ENCODE peak calls at places on chromosome 10, in ten cellular contexts. E is substantia nigra; U is ascending aorta; D is HTR-8/SVneo; R is progenitor cell of endocrine pancreas; H is activated CD8-positive, alpha-beta memory T cell treated with anti-CD3 and anti-CD28 coated beads, Interleukin-2, amount 10 ng/mL, durations not matched to agents 7 days and 5 days; B is stimulated activated CD4-positive, alpha-beta T cell treated with anti-CD3 and anti-CD28 coated beads, Interleukin-4, amount 100 ng/mL, for 4 hours; O is amniotic stem cell; I is neural progenitor cell; G is Calu3. L is an unnamed sample.

GRCh38 chr10:46543379-46544014 is 13.0 kb downstream of the GPRIN2 start:
- DNase-seq in E (no peak), U (no peak), D (no peak), R (no peak), H (no peak), B (no peak), O (no peak), I (no peak), G (peak), L (peak)

GRCh38 chr10:124740374-124741280 is 3.6 kb downstream of the FAM53B start:
- DNase-seq in E (no peak), U (no peak), D (no peak), R (no peak), H (no peak), B (no peak), O (no peak), I (peak), G (no peak), L (peak)

GRCh38 chr10:80444646-80445319 is 9.3 kb upstream of the TSPAN14 start:
- DNase-seq in E (peak), U (no peak), D (peak), R (no peak), H (peak), B (peak), O (peak), I (peak), G (peak), L (peak)

GRCh38 chr10:68578945-68579344 is 18.8 kb downstream of the TET1 start:
- DNase-seq in E (no peak), U (no peak), D (no peak), R (no peak), H (no peak), B (no peak), O (no peak), I (no peak), G (no peak), L (no peak)

GRCh38 chr10:112767156-112767555 is 182.9 kb upstream of the TCF7L2 start:
- DNase-seq in E (no peak), U (no peak), D (no peak), R (no peak), H (no peak), B (no peak), O (no peak), I (no peak), G (no peak), L (no peak)

GRCh38 chr10:86364551-86365345 is 1.8 kb downstream of the GRID1 start:
- DNase-seq in E (no peak), U (no peak), D (no peak), R (peak), H (no peak), B (no peak), O (no peak), I (peak), G (peak), L (peak)

GRCh38 chr10:88114368-88114767 is 250.9 kb downstream of the PTEN start:
- DNase-seq in E (no peak), U (no peak), D (peak), R (no peak), H (no peak), B (no peak), O (no peak), I (peak), G (peak), L (no peak)

GRCh38 chr10:128306966-128307365 is 180.7 kb upstream of the MKI67 start:
- DNase-seq in E (no peak), U (no peak), D (no peak), R (no peak), H (no peak), B (no peak), O (no peak), I (no peak), G (no peak), L (no peak)

GRCh38 chr10:92897916-92898315 is 49.6 kb downstream of the EXOC6 start:
- DNase-seq in E (no peak), U (no peak), D (no peak), R (no peak), H (no peak), B (no peak), O (no peak), I (no peak), G (no peak), L (no peak)

GRCh38 chr10:112914288-112914952 is 35.6 kb upstream of the TCF7L2 start:
- DNase-seq in E (no peak), U (no peak), D (no peak), R (no peak), H (no peak), B (no peak), O (no peak), I (no peak), G (no peak), L (no peak)

GRCh38 chr10:80518143-80518806 is 19.4 kb upstream of the SH2D4B start:
- DNase-seq in E (no peak), U (no peak), D (no peak), R (no peak), H (no peak), B (no peak), O (no peak), I (no peak), G (no peak), L (no peak)

GRCh38 chr10:111709630-111710029 is 473.9 kb downstream of the GPAM start:
- DNase-seq in E (no peak), U (no peak), D (no peak), R (no peak), H (no peak), B (no peak), O (no peak), I (no peak), G (no peak), L (no peak)

GRCh38 chr10:1274098-1274745 is 218.0 kb downstream of the WDR37 start:
- DNase-seq in E (no peak), U (no peak), D (no peak), R (no peak), H (no peak), B (no peak), O (no peak), I (no peak), G (no peak), L (no peak)

GRCh38 chr10:117374506-117375359 is 507 bp downstream of the PDZD8 start:
- DNase-seq in E (peak), U (no peak), D (no peak), R (peak), H (peak), B (peak), O (no peak), I (peak), G (no peak), L (peak)

GRCh38 chr10:110456523-110457091 is 41.1 kb upstream of the DUSP5 start:
- DNase-seq in E (no peak), U (no peak), D (peak), R (no peak), H (no peak), B (no peak), O (no peak), I (no peak), G (peak), L (no peak)

GRCh38 chr10:102670871-102671434 is 26.7 kb downstream of the TRIM8 start:
- DNase-seq in E (no peak), U (no peak), D (no peak), R (no peak), H (no peak), B (no peak), O (no peak), I (no peak), G (no peak), L (peak)

GRCh38 chr10:13526952-13527863 is 1.6 kb downstream of the BEND7 start:
- DNase-seq in E (no peak), U (no peak), D (peak), R (no peak), H (no peak), B (no peak), O (no peak), I (peak), G (no peak), L (no peak)

GRCh38 chr10:123135415-123136141 is at the start of gene HMX3:
- DNase-seq in E (no peak), U (no peak), D (no peak), R (no peak), H (peak), B (no peak), O (no peak), I (peak), G (no peak), L (no peak)

GRCh38 chr10:110421512-110422138 is 76.1 kb upstream of the DUSP5 start:
- DNase-seq in E (no peak), U (no peak), D (no peak), R (no peak), H (no peak), B (no peak), O (no peak), I (no peak), G (no peak), L (no peak)

GRCh38 chr10:25556457-25556856 is 377.6 kb upstream of the MYO3A start:
- DNase-seq in E (no peak), U (no peak), D (no peak), R (no peak), H (no peak), B (no peak), O (no peak), I (no peak), G (peak), L (no peak)

GRCh38 chr10:3099291-3100092 is 32.1 kb downstream of the PFKP start:
- DNase-seq in E (no peak), U (no peak), D (no peak), R (no peak), H (no peak), B (no peak), O (no peak), I (no peak), G (no peak), L (no peak)

GRCh38 chr10:124423813-124424212 is 5.1 kb upstream of the OAT start:
- DNase-seq in E (no peak), U (no peak), D (no peak), R (no peak), H (no peak), B (no peak), O (no peak), I (no peak), G (no peak), L (no peak)

GRCh38 chr10:114518401-114519305 is 114.4 kb upstream of the AFAP1L2 start:
- DNase-seq in E (no peak), U (no peak), D (no peak), R (no peak), H (no peak), B (no peak), O (no peak), I (no peak), G (no peak), L (no peak)

GRCh38 chr10:70115948-70116682 is 16.5 kb downstream of the AIFM2 start:
- DNase-seq in E (no peak), U (no peak), D (peak), R (peak), H (peak), B (peak), O (no peak), I (peak), G (peak), L (no peak)

GRCh38 chr10:33803248-33803647 is 468.8 kb upstream of the NRP1 start:
- DNase-seq in E (no peak), U (no peak), D (no peak), R (no peak), H (no peak), B (no peak), O (no peak), I (no peak), G (peak), L (no peak)

GRCh38 chr10:104277785-104278184 is 8.8 kb downstream of the GSTO2 start:
- DNase-seq in E (no peak), U (no peak), D (no peak), R (no peak), H (no peak), B (no peak), O (no peak), I (no peak), G (no peak), L (no peak)

GRCh38 chr10:697097-697875 is 7.8 kb upstream of the DIP2C start:
- DNase-seq in E (no peak), U (no peak), D (no peak), R (no peak), H (no peak), B (no peak), O (no peak), I (no peak), G (no peak), L (no peak)

GRCh38 chr10:24802378-24802777 is 78.7 kb upstream of the ARHGAP21 start:
- DNase-seq in E (no peak), U (no peak), D (no peak), R (no peak), H (no peak), B (no peak), O (no peak), I (no peak), G (no peak), L (no peak)

GRCh38 chr10:72695496-72695895 is 3.6 kb downstream of the MCU start:
- DNase-seq in E (no peak), U (no peak), D (no peak), R (no peak), H (no peak), B (no peak), O (no peak), I (no peak), G (no peak), L (no peak)

GRCh38 chr10:31728698-31729224 is 199.9 kb downstream of the ARHGAP12 start:
- DNase-seq in E (no peak), U (no peak), D (no peak), R (no peak), H (no peak), B (no peak), O (no peak), I (no peak), G (no peak), L (no peak)

GRCh38 chr10:8159628-8160165 is 105.2 kb downstream of the GATA3 start:
- DNase-seq in E (no peak), U (no peak), D (peak), R (no peak), H (no peak), B (no peak), O (no peak), I (no peak), G (no peak), L (no peak)

GRCh38 chr10:75201793-75202307 is 8.7 kb upstream of the VDAC2 start:
- DNase-seq in E (no peak), U (no peak), D (no peak), R (no peak), H (no peak), B (no peak), O (no peak), I (no peak), G (no peak), L (no peak)

GRCh38 chr10:28687683-28688001 is 10.3 kb downstream of the BAMBI start:
- DNase-seq in E (no peak), U (no peak), D (no peak), R (no peak), H (no peak), B (no peak), O (no peak), I (no peak), G (no peak), L (no peak)

GRCh38 chr10:33139191-33139646 is 181.2 kb upstream of the ITGB1 start:
- DNase-seq in E (no peak), U (no peak), D (no peak), R (no peak), H (peak), B (peak), O (no peak), I (no peak), G (no peak), L (no peak)

GRCh38 chr10:79405995-79406515 is 39.4 kb downstream of the ZCCHC24 start:
- DNase-seq in E (no peak), U (no peak), D (no peak), R (no peak), H (no peak), B (no peak), O (no peak), I (no peak), G (no peak), L (no peak)

GRCh38 chr10:71659050-71659738 is 60.4 kb downstream of the C10orf105 start:
- DNase-seq in E (no peak), U (no peak), D (no peak), R (no peak), H (no peak), B (no peak), O (no peak), I (peak), G (no peak), L (no peak)

GRCh38 chr10:87850742-87851205 is 12.6 kb downstream of the KLLN start:
- DNase-seq in E (peak), U (no peak), D (peak), R (no peak), H (peak), B (peak), O (peak), I (peak), G (peak), L (peak)